ENCODE peak calls at places on chromosome 17, in six cellular contexts. N is breast epithelium, G is upper lobe of left lung, H is HepG2, B is prostate gland, P is GM23338. U is an unnamed sample.

GRCh38 chr17:41600318-41600717 is 12.2 kb downstream of the KRT16 start:
- DNase-seq in N (no peak), G (no peak), H (no peak), B (no peak), P (no peak), U (no peak)

GRCh38 chr17:19470529-19471261 is 59.7 kb downstream of the RNF112 start:
- DNase-seq in N (peak; percentile 49), G (no peak), H (no peak), B (peak; percentile 14), P (peak; percentile 56), U (no peak)

GRCh38 chr17:73325527-73325842 is 13.7 kb upstream of the CDC42EP4 start:
- DNase-seq in N (no peak), G (no peak), H (no peak), B (no peak), P (peak; percentile 24), U (no peak)

GRCh38 chr17:81406117-81406953 is 11.1 kb downstream of the BAHCC1 start:
- DNase-seq in N (no peak), G (no peak), H (no peak), B (no peak), P (no peak), U (no peak)

GRCh38 chr17:75267403-75268232 is 3.4 kb downstream of the MIF4GD start:
- DNase-seq in N (no peak), G (no peak), H (peak; percentile 86), B (no peak), P (peak; percentile 89), U (no peak)

GRCh38 chr17:69269174-69269998 is 40.8 kb upstream of the ABCA10 start:
- DNase-seq in N (no peak), G (no peak), H (peak; percentile 34), B (no peak), P (no peak), U (no peak)

GRCh38 chr17:59387351-59388069 is 56.1 kb downstream of the YPEL2 start:
- DNase-seq in N (no peak), G (no peak), H (no peak), B (no peak), P (no peak), U (no peak)

GRCh38 chr17:76381633-76382304 is 2.6 kb upstream of the SPHK1 start:
- DNase-seq in N (no peak), G (peak; percentile 51), H (no peak), B (no peak), P (peak; percentile 33), U (no peak)

GRCh38 chr17:45835481-45835880 is 9.2 kb upstream of the SPPL2C start:
- DNase-seq in N (no peak), G (no peak), H (no peak), B (no peak), P (no peak), U (no peak)

GRCh38 chr17:37768438-37768837 is 23.6 kb upstream of the HNF1B start:
- DNase-seq in N (no peak), G (no peak), H (no peak), B (no peak), P (no peak), U (no peak)

GRCh38 chr17:49338883-49339282 is 23.2 kb downstream of the ZNF652 start:
- DNase-seq in N (no peak), G (no peak), H (no peak), B (no peak), P (no peak), U (no peak)

GRCh38 chr17:49434821-49435581 is 20.3 kb upstream of the PHB1 start:
- DNase-seq in N (peak; percentile 51), G (no peak), H (peak; percentile 74), B (peak; percentile 42), P (peak; percentile 85), U (no peak)

GRCh38 chr17:600576-601301 is 113.9 kb downstream of the VPS53 start:
- DNase-seq in N (no peak), G (no peak), H (no peak), B (no peak), P (no peak), U (no peak)

GRCh38 chr17:604719-605118 is 109.9 kb downstream of the VPS53 start:
- DNase-seq in N (no peak), G (no peak), H (no peak), B (no peak), P (peak; percentile 4), U (no peak)

GRCh38 chr17:601462-602303 is 113.0 kb downstream of the VPS53 start:
- DNase-seq in N (no peak), G (no peak), H (no peak), B (no peak), P (no peak), U (no peak)

GRCh38 chr17:603405-604193 is 111.0 kb downstream of the VPS53 start:
- DNase-seq in N (no peak), G (no peak), H (no peak), B (no peak), P (no peak), U (no peak)

DNA sequence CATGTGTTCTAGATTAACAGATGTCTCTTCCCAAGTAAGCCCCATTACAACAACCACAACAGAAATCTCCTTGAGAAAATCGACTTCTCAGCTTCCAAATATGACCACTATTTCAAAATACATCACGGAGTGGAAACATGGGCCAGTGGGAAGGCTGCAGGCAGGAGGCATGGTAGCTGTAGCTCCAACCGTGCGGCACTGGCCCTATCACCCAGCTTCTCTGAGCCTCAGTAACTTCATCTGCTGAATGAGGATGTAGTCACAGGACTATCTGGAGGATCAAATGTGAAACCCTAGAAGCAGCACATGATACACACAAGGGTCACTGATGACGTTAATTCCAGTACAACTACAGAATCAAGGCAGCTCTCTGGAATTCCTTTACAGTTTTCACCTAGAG is 112.2 kb downstream of the VPS53 start:
- DNase-seq in N (no peak), G (no peak), H (no peak), B (no peak), P (no peak), U (no peak)
- H3K27ac ChIP-seq in N (no peak overlapping the region), G (no peak overlapping the region), H (no peak overlapping the region), B (no peak overlapping the region), P (no peak overlapping the region), U (peak overlapping the region; percentile 64)

GRCh38 chr17:31596382-31597323 is 205.2 kb downstream of the RAB11FIP4 start:
- DNase-seq in N (no peak), G (peak; percentile 78), H (peak; percentile 44), B (no peak), P (peak; percentile 32), U (peak; percentile 92)
- TF ChIP-seq POLR2AphosphoS5 in N (peak; percentile 11), G (peak; percentile 49), H (no peak), B (peak; percentile 40), P (no peak), U (peak; percentile 82)

GRCh38 chr17:17711708-17712141 is 30.5 kb downstream of the RAI1 start:
- DNase-seq in N (no peak), G (peak; percentile 65), H (peak; percentile 52), B (no peak), P (peak; percentile 52), U (no peak)

GRCh38 chr17:17709815-17710321 is 28.6 kb downstream of the RAI1 start:
- DNase-seq in N (no peak), G (no peak), H (no peak), B (no peak), P (no peak), U (no peak)

GRCh38 chr17:17712268-17712924 is 31.1 kb downstream of the RAI1 start:
- DNase-seq in N (no peak), G (no peak), H (no peak), B (no peak), P (no peak), U (no peak)

GRCh38 chr17:17710355-17710727 is 29.1 kb downstream of the RAI1 start:
- DNase-seq in N (no peak), G (no peak), H (no peak), B (no peak), P (no peak), U (no peak)

DNA sequence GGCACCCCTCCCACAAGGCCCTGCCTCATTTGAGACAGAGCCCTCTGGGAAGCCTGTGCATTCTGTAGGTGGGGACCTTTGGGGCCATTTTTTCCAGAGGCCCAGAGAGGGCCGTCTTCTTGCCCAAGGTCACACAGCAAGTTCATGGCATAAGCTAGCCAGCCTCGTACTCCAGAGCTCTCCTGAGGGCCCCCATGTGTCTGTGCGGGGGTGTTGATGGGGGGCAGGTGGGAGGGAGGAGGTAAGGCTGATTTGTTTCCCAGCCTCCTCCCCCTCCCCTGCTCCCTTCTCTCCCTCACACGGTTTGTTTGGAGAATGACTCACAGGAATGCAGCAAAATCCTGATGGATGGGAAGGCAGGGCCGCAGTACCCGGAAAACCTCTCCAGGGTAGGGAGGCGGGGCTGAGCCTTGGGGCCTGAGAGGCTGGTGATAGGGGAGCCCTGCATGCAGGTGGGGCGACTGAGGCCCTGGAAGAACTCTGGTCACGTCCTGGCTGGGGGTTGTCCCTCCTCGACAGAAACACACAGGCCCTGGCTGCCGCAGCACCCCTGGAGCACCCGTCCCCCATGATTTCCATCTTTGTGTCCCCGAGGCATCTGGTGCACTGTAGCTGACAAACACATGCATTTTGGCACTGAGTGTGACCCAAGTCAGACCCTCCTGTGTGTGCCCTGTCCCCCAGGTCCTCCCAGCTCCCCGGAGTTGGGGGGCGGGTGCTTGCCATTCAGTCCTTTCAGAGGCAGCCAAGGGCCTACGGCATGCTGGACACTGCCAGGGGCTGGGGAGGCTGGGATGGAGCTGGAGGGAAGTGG is 29.7 kb downstream of the RAI1 start:
- DNase-seq in N (peak; percentile 85), G (peak; percentile 94), H (peak; percentile 94), B (peak; percentile 93), P (peak; percentile 92), U (no peak)
- H3K4me1 ChIP-seq in N (peaks cover 15% of the 10 kb centered on the region), G (peaks cover 48% of the 10 kb centered on the region), H (peaks cover 94% of the 10 kb centered on the region), B (peaks cover 39% of the 10 kb centered on the region), P (peaks cover 18% of the 10 kb centered on the region), U (peaks cover 73% of the 10 kb centered on the region)

DNA sequence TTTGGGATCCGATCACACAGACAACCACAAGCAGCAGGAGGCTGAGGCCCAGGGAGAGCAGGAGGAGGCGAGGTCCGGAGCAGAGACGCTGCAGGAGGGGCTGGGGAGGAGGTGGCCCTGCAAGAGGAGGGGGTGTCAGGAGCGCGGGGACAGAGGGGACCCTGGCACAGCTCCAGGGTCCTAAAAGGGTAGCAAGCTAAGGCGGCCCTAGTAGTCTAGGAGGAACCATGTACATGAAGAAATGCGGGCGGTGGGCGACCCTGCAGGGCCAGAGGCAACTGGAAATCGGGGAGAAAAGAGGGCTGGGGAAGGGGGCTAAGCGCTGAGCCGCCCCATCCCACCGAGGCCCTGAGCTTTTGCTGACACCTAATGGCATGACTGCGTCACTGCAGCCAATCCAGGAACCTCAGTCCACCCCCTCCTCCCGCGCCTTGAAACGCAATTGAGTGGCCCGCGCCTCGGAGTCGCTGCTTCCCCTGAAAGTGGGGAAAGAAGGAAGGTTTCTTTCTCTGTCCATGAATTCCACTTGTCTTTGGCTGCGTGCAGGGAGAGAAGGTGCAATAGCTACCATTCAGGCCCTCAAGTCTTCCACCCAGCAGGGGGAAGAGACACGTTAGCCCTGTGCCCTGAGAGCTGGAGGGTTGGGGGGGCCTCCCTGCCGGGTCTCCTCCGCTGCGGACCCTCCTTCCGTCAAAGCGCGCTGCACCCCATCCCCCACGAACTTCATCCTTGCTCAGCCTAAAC is 1.8 kb downstream of the ASGR1 start:
- DNase-seq in N (peak; percentile 66), G (peak; percentile 81), H (peak; percentile 72), B (peak; percentile 54), P (peak; percentile 95), U (peak; percentile 85)
- H3K27ac ChIP-seq in N (no peak overlapping the region), G (no peak overlapping the region), H (peak overlapping the region; percentile 98), B (no peak overlapping the region), P (no peak overlapping the region), U (no peak overlapping the region)